ENCODE peak calls at places on chromosomes 6 and 20, in seven cellular contexts. Y is central memory CD8-positive, alpha-beta T cell; A is glutamatergic neuron; V is AG10803; Z is Kasumi-1; S is activated naive CD4-positive, alpha-beta T cell treated with anti-CD3 and anti-CD28 coated beads, Interleukin-2, amount 10 ng/mL, durations not matched to agents 7 days and 5 days; T is T1000. N is an unnamed sample.

GRCh38 chr6:66508433-66508832 is 801.4 kb upstream of the EYS start:
- DNase-seq in S (no peak), Y (no peak), T (no peak), A (no peak), Z (no peak), V (peak), N (no peak)

GRCh38 chr6:78629154-78629721 is 238.1 kb upstream of the IRAK1BP1 start:
- DNase-seq in V (peak), Z (no peak), Y (no peak), S (no peak), A (peak), T (no peak), N (no peak)

GRCh38 chr20:38426498-38426897 is 8.6 kb downstream of the SNHG17 start:
- DNase-seq in V (no peak), S (no peak), A (no peak), Z (no peak), Y (no peak), T (no peak), N (no peak)

GRCh38 chr6:39167866-39168625 is 53.1 kb upstream of the SAYSD1 start:
- DNase-seq in T (no peak), A (no peak), Y (no peak), S (no peak), V (no peak), Z (no peak), N (no peak)

GRCh38 chr20:40508821-40509220 is 180.2 kb downstream of the MAFB start:
- DNase-seq in V (no peak), Z (no peak), S (no peak), T (no peak), Y (no peak), A (no peak), N (no peak)

GRCh38 chr20:44601801-44602204 is 19.4 kb downstream of the PKIG start:
- DNase-seq in Y (no peak), Z (no peak), T (no peak), V (peak), S (no peak), A (no peak), N (no peak)

GRCh38 chr6:156250593-156250992 is 526.6 kb upstream of the ARID1B start:
- DNase-seq in A (no peak), Y (no peak), Z (no peak), V (no peak), T (no peak), S (no peak), N (no peak)

GRCh38 chr6:85081102-85081501 is 316.7 kb upstream of the TBX18 start:
- DNase-seq in S (no peak), V (peak), Y (no peak), A (no peak), Z (no peak), T (no peak), N (no peak)

GRCh38 chr6:128515550-128516513 is 4.6 kb downstream of the PTPRK start:
- DNase-seq in T (no peak), Y (no peak), Z (no peak), V (peak), S (no peak), A (no peak), N (no peak)

GRCh38 chr6:52538252-52538905 is 38.5 kb downstream of the TRAM2 start:
- DNase-seq in V (peak), Z (no peak), T (no peak), Y (no peak), S (no peak), A (no peak), N (no peak)

GRCh38 chr6:111973897-111974639 is 79.8 kb upstream of the CCN6 start:
- DNase-seq in Y (no peak), S (no peak), V (peak), T (no peak), Z (no peak), A (no peak), N (no peak)

GRCh38 chr20:62875419-62876355 is 14.1 kb upstream of the TCFL5 start:
- DNase-seq in S (no peak), T (peak), V (peak), Y (no peak), Z (no peak), A (peak), N (peak)